ENCODE peak calls at places on chromosomes 2 and 18, in four cellular contexts. Q is DND-41, C is astrocyte of the spinal cord, X is transverse colon. N is an unnamed sample.

GRCh38 chr2:84939426-84940087 is 31.4 kb upstream of the KCMF1 start:
- DNase-seq in Q (peak; percentile 20), C (no peak), X (peak; percentile 80), N (no peak)

GRCh38 chr2:160062283-160063005 is at the start of gene PLA2R1:
- DNase-seq in Q (no peak), C (peak; percentile 34), X (peak; percentile 74), N (peak; percentile 58)

GRCh38 chr2:45170191-45170975 is 161.1 kb upstream of the SIX2 start:
- DNase-seq in Q (no peak), C (no peak), X (no peak), N (no peak)

GRCh38 chr2:136572335-136572734 is 193.0 kb upstream of the THSD7B start:
- DNase-seq in Q (no peak), C (no peak), X (no peak), N (no peak)

GRCh38 chr2:118923371-118923770 is 18.6 kb upstream of the MARCO start:
- DNase-seq in Q (no peak), C (no peak), X (no peak), N (no peak)

GRCh38 chr2:160407393-160408204 is 86.0 kb downstream of the RBMS1 start:
- DNase-seq in Q (peak; percentile 63), C (peak; percentile 55), X (peak; percentile 46), N (peak; percentile 74)

GRCh38 chr18:12296087-12296403 is 12.0 kb upstream of the TUBB6 start:
- DNase-seq in Q (no peak), C (no peak), X (no peak), N (no peak)

GRCh38 chr2:167103028-167103756 is 214.9 kb downstream of the XIRP2 start:
- DNase-seq in Q (no peak), C (peak; percentile 8), X (no peak), N (no peak)

GRCh38 chr2:128775401-128776285 is 457.0 kb upstream of the HS6ST1 start:
- DNase-seq in Q (peak; percentile 2), C (no peak), X (no peak), N (no peak)

GRCh38 chr18:11861583-11862288 is 10.5 kb downstream of the CHMP1B start:
- DNase-seq in Q (no peak), C (no peak), X (no peak), N (peak; percentile 37)

GRCh38 chr18:906416-907170 is 1.9 kb downstream of the ADCYAP1 start:
- DNase-seq in Q (no peak), C (no peak), X (no peak), N (peak; percentile 13)

GRCh38 chr2:140947236-140947635 is 1183.6 kb downstream of the LRP1B start:
- DNase-seq in Q (no peak), C (no peak), X (no peak), N (no peak)

GRCh38 chr2:61469424-61470121 is 1.3 kb downstream of the USP34 start:
- DNase-seq in Q (no peak), C (peak; percentile 55), X (no peak), N (peak; percentile 46)

DNA sequence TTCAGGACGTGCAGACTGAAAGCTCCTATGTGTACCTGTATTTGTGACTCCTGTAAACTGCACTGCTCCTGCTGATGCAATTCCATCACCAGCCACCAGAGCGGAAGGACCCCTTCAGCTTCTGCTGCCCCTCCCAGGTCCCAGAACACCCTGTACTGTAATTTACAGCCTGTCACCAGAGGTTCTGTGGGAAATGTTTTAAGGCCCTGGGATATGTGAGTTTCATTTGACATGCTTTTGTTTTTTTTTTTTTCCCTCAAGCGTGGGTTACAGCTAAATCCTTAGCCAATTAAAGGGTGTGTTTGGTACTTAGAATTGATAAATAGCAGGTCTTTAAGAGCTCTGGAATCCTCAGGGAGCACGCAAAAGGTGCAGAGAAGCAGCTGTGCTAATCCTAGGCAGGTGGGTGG is 79.4 kb downstream of the KCTD1 start:
- DNase-seq in Q (peak; percentile 55), C (no peak), X (peak; percentile 20), N (no peak)
- TF ChIP-seq CTCF in Q (peak; percentile 71), C (peak; percentile 61), X (peak; percentile 45), N (peak; percentile 65)

DNA sequence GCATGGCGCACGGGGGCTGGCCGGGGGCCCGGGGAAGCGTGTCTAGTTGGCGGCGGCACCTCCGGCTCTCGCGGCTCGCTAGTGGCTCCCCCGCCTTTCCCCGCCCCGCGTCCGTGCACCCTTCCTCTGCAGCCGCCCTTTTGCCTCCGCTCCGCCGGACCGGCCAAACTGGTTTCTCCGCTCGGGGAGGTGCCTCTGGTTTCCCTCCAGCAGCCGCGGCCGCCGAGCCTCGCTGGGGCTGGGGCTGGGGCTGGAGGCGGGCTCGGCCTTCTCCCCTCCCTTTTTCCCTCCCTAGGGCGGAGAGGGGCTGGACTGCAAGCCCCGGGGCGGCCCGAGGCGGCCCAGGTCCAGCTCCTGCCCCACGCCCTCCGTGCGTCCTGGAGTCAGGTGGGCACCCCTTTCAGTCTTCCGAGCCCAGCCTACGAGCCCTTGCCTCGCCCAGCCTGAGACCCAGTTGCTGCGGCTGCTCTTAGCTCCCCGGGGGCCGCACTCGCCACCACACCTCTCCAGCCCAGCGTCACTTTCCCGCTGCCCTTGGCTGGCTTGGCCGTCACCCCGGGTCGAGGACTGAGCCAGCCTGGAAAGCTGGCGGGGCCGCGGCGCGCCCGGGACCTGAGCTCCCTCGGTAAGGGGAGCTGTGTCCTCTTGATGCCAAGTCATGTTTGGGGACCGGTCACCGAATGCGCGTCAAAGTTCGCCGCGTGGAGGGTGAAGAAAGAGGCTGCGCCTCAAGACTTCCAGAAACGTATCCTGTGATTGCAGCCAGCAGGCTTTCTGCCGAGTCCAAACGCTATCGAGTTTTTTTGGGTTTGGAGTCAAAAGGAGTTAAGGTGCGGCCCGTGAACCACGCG is at the start of gene ATP8B1:
- DNase-seq in Q (no peak), C (peak; percentile 82), X (peak; percentile 96), N (peak; percentile 74)
- H3K4me3 ChIP-seq in Q (no peak within 1 kb of the TSS), C (peak within 1 kb of the TSS; percentile 92), X (peak within 1 kb of the TSS; percentile 43), N (peak within 1 kb of the TSS; percentile 94)

DNA sequence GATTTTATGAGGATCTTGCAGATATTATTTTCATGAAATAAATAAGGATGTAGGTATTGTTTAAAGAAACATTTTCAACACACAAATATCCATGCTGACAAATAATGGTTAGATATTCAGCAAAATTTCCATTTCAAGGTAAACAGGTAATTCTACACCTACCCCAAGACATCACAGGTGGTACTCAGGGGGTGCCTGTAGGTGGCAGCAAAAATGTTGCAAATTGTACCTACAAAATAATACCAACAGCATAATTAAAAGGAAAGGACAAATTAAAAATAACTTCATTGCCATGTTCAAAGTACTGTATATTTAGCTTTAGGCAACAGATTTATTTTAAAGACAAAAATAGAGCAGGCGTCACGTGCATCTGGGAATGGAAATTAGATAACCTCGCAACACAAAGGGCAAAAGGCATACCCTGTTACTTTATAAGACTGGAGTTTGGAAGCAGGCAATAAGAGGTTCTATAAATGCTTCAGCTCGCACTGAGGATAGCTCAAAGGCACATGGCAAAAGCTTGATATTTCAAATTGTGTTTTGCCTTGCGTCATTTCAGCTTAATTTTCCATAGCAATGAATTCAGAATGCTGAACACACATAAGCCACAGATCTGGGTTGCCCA is 630.5 kb downstream of the TDRD15 start:
- DNase-seq in Q (no peak), C (no peak), X (no peak), N (no peak)
- TF ChIP-seq CTCF in Q (no peak), C (no peak), X (no peak), N (no peak)

GRCh38 chr2:218785103-218785502 is 3.2 kb downstream of the CYP27A1 start:
- DNase-seq in Q (no peak), C (no peak), X (peak; percentile 14), N (no peak)

GRCh38 chr2:218781691-218782528 is at the start of gene CYP27A1:
- DNase-seq in Q (no peak), C (peak; percentile 22), X (peak; percentile 70), N (peak; percentile 8)

GRCh38 chr2:218786133-218786532 is 4.2 kb downstream of the CYP27A1 start:
- DNase-seq in Q (no peak), C (no peak), X (no peak), N (no peak)

GRCh38 chr2:218782529-218782845 is 540 bp downstream of the CYP27A1 start:
- DNase-seq in Q (no peak), C (peak; percentile 7), X (peak; percentile 34), N (peak; percentile 5)

DNA sequence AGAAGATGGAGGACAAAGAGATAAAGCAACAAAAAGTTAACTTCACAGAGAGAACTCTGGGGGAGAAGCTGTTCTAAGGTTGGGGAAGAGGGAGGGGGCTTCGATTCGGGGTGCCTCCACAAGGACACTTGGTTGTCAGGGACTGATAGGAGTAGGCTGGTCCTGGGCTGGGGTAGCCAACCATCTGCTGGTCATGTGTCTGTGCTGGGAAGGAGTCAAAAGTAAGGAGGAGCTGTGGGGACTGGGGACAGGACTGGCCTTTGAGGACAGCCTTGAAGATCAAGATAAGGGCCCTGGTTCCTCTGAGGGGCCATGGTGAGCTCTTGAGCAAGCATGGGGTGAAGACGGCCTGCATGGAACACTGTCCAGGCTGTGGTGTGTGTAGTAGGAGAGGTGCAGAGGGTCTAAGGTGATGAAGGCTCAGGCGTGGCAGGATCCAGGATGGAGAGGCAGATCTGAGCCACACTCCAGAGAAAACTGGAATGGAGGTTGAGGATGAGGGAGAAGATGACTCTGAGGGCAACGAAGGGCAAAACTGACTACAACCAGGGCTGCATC is 1.7 kb downstream of the CYP27A1 start:
- DNase-seq in Q (no peak), C (no peak), X (no peak), N (no peak)
- H3K4me3 ChIP-seq in Q (no peak overlapping the region), C (no peak overlapping the region), X (no peak overlapping the region), N (no peak overlapping the region)

GRCh38 chr2:196718394-196718793 is 78.9 kb downstream of the CCDC150 start:
- DNase-seq in Q (no peak), C (peak; percentile 4), X (no peak), N (peak; percentile 21)

GRCh38 chr2:196719565-196719872 is 80.0 kb downstream of the GTF3C3 start:
- DNase-seq in Q (no peak), C (no peak), X (no peak), N (no peak)

GRCh38 chr2:196718796-196719564 is 79.5 kb downstream of the CCDC150 start:
- DNase-seq in Q (no peak), C (peak; percentile 85), X (no peak), N (peak; percentile 90)
- TF ChIP-seq CTCF in Q (no peak), C (peak; percentile 30), X (no peak), N (peak; percentile 48)

GRCh38 chr2:26184555-26185303 is 11.8 kb downstream of the GAREM2 start:
- DNase-seq in Q (no peak), C (peak; percentile 51), X (peak; percentile 88), N (peak; percentile 83)
- H3K4me3 ChIP-seq in Q (no peak overlapping the region), C (peak overlapping the region; percentile 34), X (peak overlapping the region; percentile 46), N (peak overlapping the region; percentile 69)

GRCh38 chr2:11592671-11593574 is 59.1 kb downstream of the GREB1 start:
- DNase-seq in Q (no peak), C (no peak), X (no peak), N (no peak)

GRCh38 chr2:11590193-11590592 is 56.3 kb downstream of the GREB1 start:
- DNase-seq in Q (no peak), C (no peak), X (no peak), N (no peak)

GRCh38 chr2:11588228-11589110 is 54.6 kb downstream of the GREB1 start:
- DNase-seq in Q (no peak), C (no peak), X (no peak), N (no peak)

GRCh38 chr2:11585071-11585470 is 51.2 kb downstream of the GREB1 start:
- DNase-seq in Q (no peak), C (no peak), X (no peak), N (no peak)

GRCh38 chr2:11589316-11589940 is 55.6 kb downstream of the GREB1 start:
- DNase-seq in Q (no peak), C (no peak), X (no peak), N (no peak)
- TF ChIP-seq CTCF in Q (peak; percentile 15), C (peak; percentile 5), X (no peak), N (peak; percentile 5)

DNA sequence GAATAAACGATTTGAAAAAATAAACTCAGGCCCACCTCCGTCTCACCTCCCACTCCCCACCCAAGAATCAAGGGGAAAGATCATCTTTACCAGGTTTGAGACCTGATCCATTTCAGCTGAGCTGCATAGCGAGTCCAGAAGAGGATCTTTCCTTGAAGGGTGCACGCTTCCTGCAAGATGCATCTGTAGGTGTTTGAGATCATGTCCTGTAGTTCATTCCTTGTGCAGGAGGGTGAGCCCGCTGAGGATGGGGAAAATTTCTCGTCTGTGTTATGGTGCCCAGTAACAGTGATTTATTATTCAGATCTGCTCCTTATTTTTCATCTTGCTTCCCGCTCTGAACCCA is 642 bp downstream of the TMEM169 start:
- DNase-seq in Q (no peak), C (no peak), X (no peak), N (no peak)
- H3K4me3 ChIP-seq in Q (no peak overlapping the region), C (peak overlapping the region; percentile 74), X (no peak overlapping the region), N (peak overlapping the region; percentile 88)